ENCODE peak calls at places on chromosomes 7 and 10, in seven cellular contexts. L is iPS-NIHi11; M is head of caudate nucleus; T is nephron progenitor cell; D is iris pigment epithelial cell; A is EH; S is activated T-helper 1 cell treated with anti-CD3 and anti-CD28 coated beads, Interleukin-12 subunit alpha, Interleukin-12 subunit beta, Interleukin-2, Interleukin-4 antibody, amounts not matched to agents 30 ng/mL and 10 ng/mL and 1 ng/mL, durations not matched to agents 14 hours and 24 hours and 36 hours. U is an unnamed sample.

GRCh38 chr7:121302214-121302745 is 26.5 kb upstream of the WNT16 start:
- DNase-seq in M (no peak), T (no peak), S (no peak), D (peak; percentile 64), L (no peak), A (peak; percentile 91), U (no peak)

GRCh38 chr10:68086910-68087309 is 11.8 kb upstream of the HERC4 start:
- DNase-seq in A (no peak), D (no peak), T (no peak), L (no peak), S (no peak), M (no peak), U (no peak)

GRCh38 chr7:41855798-41856197 is 152.9 kb upstream of the INHBA start:
- DNase-seq in A (peak; percentile 16), M (no peak), S (no peak), T (no peak), L (no peak), D (no peak), U (no peak)

GRCh38 chr10:110762849-110763211 is 108.9 kb upstream of the PDCD4 start:
- DNase-seq in A (no peak), T (no peak), L (no peak), S (no peak), M (no peak), D (no peak), U (no peak)

GRCh38 chr10:88272186-88272585 is 310.9 kb downstream of the RNLS start:
- DNase-seq in M (no peak), A (peak; percentile 9), T (no peak), L (no peak), D (no peak), S (no peak), U (no peak)

GRCh38 chr7:130151591-130152269 is 53.5 kb downstream of the TMEM209 start:
- DNase-seq in S (no peak), A (peak; percentile 44), D (peak; percentile 33), M (no peak), T (no peak), L (peak; percentile 2), U (no peak)

GRCh38 chr7:40525764-40526163 is 391.0 kb downstream of the SUGCT start:
- DNase-seq in L (no peak), T (no peak), S (no peak), D (no peak), M (no peak), A (peak; percentile 19), U (no peak)

GRCh38 chr7:5822742-5823503 is 41.5 kb upstream of the RNF216 start:
- DNase-seq in T (peak; percentile 89), L (peak; percentile 98), A (peak; percentile 93), D (peak; percentile 92), S (peak; percentile 95), M (peak; percentile 96), U (peak; percentile 96)

GRCh38 chr7:121624922-121625321 is 228.8 kb upstream of the FAM3C start:
- DNase-seq in S (no peak), L (no peak), D (no peak), A (no peak), T (no peak), M (peak; percentile 2), U (no peak)

GRCh38 chr10:113732160-113732881 is 19.2 kb upstream of the PLEKHS1 start:
- DNase-seq in T (no peak), S (no peak), L (no peak), D (no peak), M (no peak), A (no peak), U (no peak)

GRCh38 chr7:152607007-152607406 is 68.9 kb downstream of the XRCC2 start:
- DNase-seq in D (no peak), M (no peak), A (no peak), L (no peak), T (no peak), S (no peak), U (no peak)

GRCh38 chr10:2477154-2477553 is 590.2 kb upstream of the PFKP start:
- DNase-seq in L (peak; percentile 71), D (no peak), A (no peak), S (no peak), M (no peak), T (no peak), U (no peak)

GRCh38 chr7:25947669-25948516 is 204.1 kb upstream of the NFE2L3 start:
- DNase-seq in D (no peak), M (no peak), S (no peak), A (no peak), T (no peak), L (no peak), U (peak; percentile 38)

GRCh38 chr7:113698556-113699220 is 220.1 kb downstream of the PPP1R3A start:
- DNase-seq in D (peak; percentile 29), S (no peak), L (peak; percentile 22), M (no peak), A (peak; percentile 27), T (peak; percentile 10), U (no peak)

GRCh38 chr10:101140084-101140949 is 9.2 kb downstream of the TLX1 start:
- DNase-seq in L (no peak), M (no peak), S (no peak), T (peak; percentile 36), A (no peak), D (no peak), U (no peak)

GRCh38 chr10:29858352-29859267 is 200.8 kb downstream of the JCAD start:
- DNase-seq in T (peak; percentile 43), M (peak; percentile 19), D (peak; percentile 72), S (no peak), A (peak; percentile 73), L (peak; percentile 62), U (no peak)

GRCh38 chr7:97004237-97004930 is 969 bp upstream of the DLX6 start:
- DNase-seq in S (no peak), D (no peak), T (no peak), M (no peak), L (no peak), A (no peak), U (no peak)

GRCh38 chr7:65269150-65269856 is 104.4 kb upstream of the ZNF92 start:
- DNase-seq in L (peak; percentile 96), S (peak; percentile 28), M (peak; percentile 19), D (peak; percentile 74), T (peak; percentile 96), A (peak; percentile 34), U (peak; percentile 79)

GRCh38 chr10:123392182-123392930 is 238.2 kb downstream of the BUB3 start:
- DNase-seq in S (no peak), A (no peak), D (no peak), L (no peak), M (no peak), T (no peak), U (peak; percentile 69)

GRCh38 chr7:13077466-13077865 is 390.0 kb downstream of the ARL4A start:
- DNase-seq in A (peak; percentile 56), M (no peak), S (no peak), L (no peak), T (no peak), D (peak; percentile 67), U (no peak)

GRCh38 chr10:16809074-16809718 is 8.0 kb downstream of the RSU1 start:
- DNase-seq in S (no peak), M (no peak), T (peak; percentile 46), L (peak; percentile 58), A (peak; percentile 43), D (peak; percentile 54), U (peak; percentile 26)

GRCh38 chr10:121541450-121541849 is 56.8 kb downstream of the FGFR2 start:
- DNase-seq in D (no peak), A (no peak), S (no peak), T (no peak), M (no peak), L (no peak), U (no peak)

GRCh38 chr10:34477229-34477628 is 337.9 kb downstream of the PARD3 start:
- DNase-seq in M (no peak), A (no peak), S (no peak), L (no peak), D (no peak), T (no peak), U (no peak)

GRCh38 chr10:73647875-73648228 is 6.6 kb upstream of the MYOZ1 start:
- DNase-seq in A (no peak), M (no peak), D (no peak), S (no peak), L (no peak), T (no peak), U (no peak)

GRCh38 chr10:82628373-82628772 is 753.4 kb downstream of the NRG3 start:
- DNase-seq in L (no peak), D (no peak), S (no peak), A (no peak), T (no peak), M (no peak), U (no peak)

GRCh38 chr7:73983437-73984164 is 44.4 kb upstream of the ELN start:
- DNase-seq in D (no peak), A (no peak), L (no peak), T (peak; percentile 25), M (no peak), S (no peak), U (no peak)

GRCh38 chr10:92164024-92164423 is 126.9 kb downstream of the CPEB3 start:
- DNase-seq in D (no peak), T (no peak), M (no peak), S (no peak), A (no peak), L (no peak), U (no peak)

GRCh38 chr7:98399462-98399861 is 1.4 kb downstream of the BAIAP2L1 start:
- DNase-seq in A (peak; percentile 43), S (no peak), T (no peak), L (no peak), D (peak; percentile 66), M (no peak), U (no peak)

GRCh38 chr10:77667426-77668324 is 30.1 kb upstream of the KCNMA1 start:
- DNase-seq in T (no peak), D (no peak), S (no peak), L (no peak), A (peak; percentile 20), M (no peak), U (no peak)

GRCh38 chr10:13100349-13101294 is 659 bp downstream of the OPTN start:
- DNase-seq in S (peak; percentile 28), T (no peak), A (peak; percentile 47), L (peak; percentile 47), D (peak; percentile 49), M (peak; percentile 31), U (peak; percentile 11)

GRCh38 chr7:71683382-71683781 is 551.4 kb downstream of the GALNT17 start:
- DNase-seq in S (no peak), A (no peak), L (no peak), D (no peak), T (no peak), M (no peak), U (no peak)

U was measured in germinal center.